ENCODE peak calls at places on chromosomes 5 and 9, in five cellular contexts. One of them, this sample, is unnamed.

GRCh38 chr5:40391642-40392041 is 288.1 kb upstream of the PTGER4 start:
- DNase-seq in uterus: no peak
- DNase-seq in tibial artery: no peak
- DNase-seq in vagina: no peak
- DNase-seq in CD4-positive, alpha-beta T cell: no peak
- DNase-seq in this sample: no peak

GRCh38 chr9:71042448-71042847 is 79.0 kb downstream of the TRPM3 start:
- DNase-seq in CD4-positive, alpha-beta T cell: no peak
- DNase-seq in uterus: no peak
- DNase-seq in vagina: no peak
- DNase-seq in tibial artery: no peak
- DNase-seq in this sample: no peak

GRCh38 chr5:138653502-138653901 is 78.3 kb upstream of the HSPA9 start:
- DNase-seq in tibial artery: no peak
- DNase-seq in uterus: no peak
- DNase-seq in vagina: no peak
- DNase-seq in CD4-positive, alpha-beta T cell: no peak
- DNase-seq in this sample: peak; percentile 30

GRCh38 chr9:12759767-12760166 is 15.1 kb upstream of the LURAP1L start:
- DNase-seq in uterus: no peak
- DNase-seq in tibial artery: no peak
- DNase-seq in vagina: no peak
- DNase-seq in CD4-positive, alpha-beta T cell: no peak
- DNase-seq in this sample: no peak

GRCh38 chr9:116282598-116282997 is 129.0 kb downstream of the PAPPA start:
- DNase-seq in uterus: no peak
- DNase-seq in tibial artery: no peak
- DNase-seq in vagina: no peak
- DNase-seq in CD4-positive, alpha-beta T cell: no peak
- DNase-seq in this sample: no peak

GRCh38 chr5:117266237-117266725 is 691.7 kb upstream of the SEMA6A start:
- DNase-seq in tibial artery: no peak
- DNase-seq in vagina: no peak
- DNase-seq in CD4-positive, alpha-beta T cell: no peak
- DNase-seq in uterus: no peak
- DNase-seq in this sample: no peak

GRCh38 chr5:76831108-76831447 is 12.2 kb downstream of the F2RL1 start:
- DNase-seq in tibial artery: no peak
- DNase-seq in uterus: no peak
- DNase-seq in vagina: no peak
- DNase-seq in CD4-positive, alpha-beta T cell: no peak
- DNase-seq in this sample: no peak

GRCh38 chr9:95157491-95158151 is 159.9 kb downstream of the FANCC start:
- DNase-seq in uterus: peak; percentile 56
- DNase-seq in tibial artery: peak; percentile 59
- DNase-seq in CD4-positive, alpha-beta T cell: no peak
- DNase-seq in vagina: no peak
- DNase-seq in this sample: no peak

GRCh38 chr5:65117525-65117924 is 348.8 kb downstream of the CWC27 start:
- DNase-seq in CD4-positive, alpha-beta T cell: no peak
- DNase-seq in tibial artery: no peak
- DNase-seq in vagina: no peak
- DNase-seq in uterus: no peak
- DNase-seq in this sample: no peak

GRCh38 chr9:93587651-93588347 is 11.4 kb downstream of the PHF2 start:
- DNase-seq in uterus: no peak
- DNase-seq in CD4-positive, alpha-beta T cell: no peak
- DNase-seq in vagina: no peak
- DNase-seq in tibial artery: no peak
- DNase-seq in this sample: no peak

GRCh38 chr5:149853019-149853648 is 91.5 kb downstream of the PDE6A start:
- DNase-seq in tibial artery: peak; percentile 85
- DNase-seq in uterus: peak; percentile 76
- DNase-seq in CD4-positive, alpha-beta T cell: peak; percentile 38
- DNase-seq in vagina: no peak
- DNase-seq in this sample: peak; percentile 79

GRCh38 chr9:6696178-6696577 is 50.6 kb upstream of the GLDC start:
- DNase-seq in tibial artery: no peak
- DNase-seq in vagina: no peak
- DNase-seq in uterus: no peak
- DNase-seq in CD4-positive, alpha-beta T cell: no peak
- DNase-seq in this sample: no peak

GRCh38 chr5:142000709-142001484 is 11.9 kb downstream of the GNPDA1 start:
- DNase-seq in CD4-positive, alpha-beta T cell: no peak
- DNase-seq in tibial artery: no peak
- DNase-seq in uterus: no peak
- DNase-seq in vagina: no peak
- DNase-seq in this sample: no peak

GRCh38 chr5:171418982-171419662 is at the start of gene FGF18:
- DNase-seq in vagina: no peak
- DNase-seq in tibial artery: peak; percentile 48
- DNase-seq in uterus: peak; percentile 49
- DNase-seq in CD4-positive, alpha-beta T cell: peak; percentile 33
- DNase-seq in this sample: peak; percentile 48

GRCh38 chr9:113436753-113437515 is 26.4 kb downstream of the C9orf43 start:
- DNase-seq in vagina: no peak
- DNase-seq in tibial artery: no peak
- DNase-seq in CD4-positive, alpha-beta T cell: no peak
- DNase-seq in uterus: no peak
- DNase-seq in this sample: no peak

GRCh38 chr5:59184769-59185168 is 601.9 kb downstream of the RAB3C start:
- DNase-seq in vagina: no peak
- DNase-seq in CD4-positive, alpha-beta T cell: no peak
- DNase-seq in uterus: no peak
- DNase-seq in tibial artery: no peak
- DNase-seq in this sample: no peak

GRCh38 chr5:59180515-59180914 is 597.6 kb downstream of the RAB3C start:
- DNase-seq in vagina: no peak
- DNase-seq in tibial artery: no peak
- DNase-seq in CD4-positive, alpha-beta T cell: no peak
- DNase-seq in uterus: no peak
- DNase-seq in this sample: no peak

GRCh38 chr5:59185757-59186385 is 603.0 kb downstream of the RAB3C start:
- DNase-seq in vagina: no peak
- DNase-seq in CD4-positive, alpha-beta T cell: no peak
- DNase-seq in tibial artery: no peak
- DNase-seq in uterus: no peak
- DNase-seq in this sample: no peak

GRCh38 chr5:59179704-59180103 is 596.8 kb downstream of the RAB3C start:
- DNase-seq in tibial artery: no peak
- DNase-seq in uterus: no peak
- DNase-seq in vagina: no peak
- DNase-seq in CD4-positive, alpha-beta T cell: no peak
- DNase-seq in this sample: no peak

DNA sequence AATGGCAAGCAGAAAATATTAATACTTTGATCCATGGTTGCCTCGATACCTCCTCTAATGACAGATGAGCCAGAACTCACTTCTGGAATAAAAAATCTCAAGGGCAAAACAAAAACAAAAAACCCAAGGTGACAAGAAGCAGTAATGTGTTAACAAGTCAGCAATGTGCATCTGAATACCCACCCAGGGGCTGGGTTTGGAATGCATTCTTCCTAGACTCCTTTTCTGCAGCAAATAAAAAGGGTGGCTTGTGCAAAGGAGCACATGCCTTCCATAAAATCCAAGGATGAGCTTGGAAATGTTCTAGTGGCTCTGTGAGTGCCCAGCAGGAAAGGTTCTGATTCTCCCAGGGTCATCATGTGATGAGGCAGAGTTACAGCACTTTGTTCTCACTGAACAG is 599.8 kb downstream of the RAB3C start:
- DNase-seq in uterus: no peak
- DNase-seq in vagina: no peak
- DNase-seq in tibial artery: no peak
- DNase-seq in CD4-positive, alpha-beta T cell: no peak
- DNase-seq in this sample: no peak
- H3K27ac ChIP-seq in uterus: no peak overlapping the region
- H3K27ac ChIP-seq in vagina: no peak overlapping the region
- H3K27ac ChIP-seq in tibial artery: no peak overlapping the region
- H3K27ac ChIP-seq in CD4-positive, alpha-beta T cell: no peak overlapping the region
- H3K27ac ChIP-seq in this sample: no peak overlapping the region

DNA sequence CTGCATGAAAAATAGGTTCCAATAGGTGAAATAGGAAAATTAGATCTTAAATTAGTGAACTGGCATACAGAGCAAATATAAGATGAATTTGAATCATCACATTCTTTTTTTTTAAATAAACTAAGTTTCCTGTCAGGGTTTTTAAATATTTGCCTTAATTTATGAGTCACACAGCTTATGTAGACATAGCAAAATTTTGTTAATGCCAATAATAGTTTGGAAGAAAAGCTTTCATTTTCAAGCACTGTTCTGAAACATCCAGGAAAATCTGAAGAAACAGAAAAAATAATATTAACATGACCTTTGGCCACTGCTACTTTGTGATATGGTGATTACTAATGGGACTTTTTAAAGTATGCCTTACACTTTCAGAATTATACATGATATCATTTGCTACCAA is 311.7 kb upstream of the HAPLN1 start:
- DNase-seq in uterus: no peak
- DNase-seq in CD4-positive, alpha-beta T cell: no peak
- DNase-seq in vagina: no peak
- DNase-seq in tibial artery: no peak
- DNase-seq in this sample: no peak
- TF ChIP-seq CTCF in uterus: no peak
- TF ChIP-seq CTCF in CD4-positive, alpha-beta T cell: no peak
- TF ChIP-seq CTCF in vagina: no peak
- TF ChIP-seq CTCF in tibial artery: no peak
- TF ChIP-seq CTCF in this sample: no peak

DNA sequence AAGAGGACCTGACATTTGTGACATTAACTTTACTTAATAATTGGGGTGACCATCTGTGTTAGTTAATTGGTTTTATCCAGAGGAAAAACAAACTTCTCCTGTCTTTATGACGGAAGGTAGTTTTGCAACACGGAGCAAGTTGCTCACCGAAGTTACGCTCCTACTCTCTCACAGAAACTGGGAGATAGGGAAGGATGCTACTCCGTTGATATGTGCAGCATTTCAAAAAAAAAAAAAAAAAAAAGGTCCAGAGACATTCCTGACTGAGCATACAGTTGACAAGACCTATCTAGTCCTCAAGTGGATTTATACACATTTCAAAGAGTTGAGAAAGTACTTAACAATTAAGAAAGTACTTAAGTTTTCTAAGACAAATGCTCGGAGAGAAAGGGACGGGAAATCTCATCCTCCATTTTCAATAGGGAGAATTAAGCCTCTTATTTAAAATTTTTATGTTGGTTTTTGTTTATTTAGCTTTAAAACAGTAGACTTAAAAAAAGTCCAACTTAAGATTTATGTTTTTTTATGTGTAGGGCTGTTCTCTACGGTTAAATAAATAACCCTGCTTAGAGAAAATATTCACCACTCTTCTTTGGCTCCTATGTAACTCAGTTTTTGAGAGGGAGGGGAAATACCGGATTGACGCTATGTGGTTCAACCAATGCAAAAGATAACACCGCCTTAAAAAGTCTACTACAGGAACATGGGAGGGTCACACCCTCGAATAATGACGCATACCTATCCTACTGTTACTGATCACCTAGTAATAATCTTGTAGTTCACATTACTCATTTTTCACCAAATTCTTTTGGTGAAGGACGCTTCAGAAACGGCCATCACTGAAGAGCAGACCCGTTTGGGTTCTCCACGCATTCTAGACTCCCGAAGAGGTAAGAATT is at the start of gene FER:
- DNase-seq in CD4-positive, alpha-beta T cell: no peak
- DNase-seq in uterus: no peak
- DNase-seq in vagina: no peak
- DNase-seq in tibial artery: peak; percentile 26
- DNase-seq in this sample: peak; percentile 93
- H3K27ac ChIP-seq in CD4-positive, alpha-beta T cell: peak within 1 kb of the TSS; percentile 92
- H3K27ac ChIP-seq in uterus: peak within 1 kb of the TSS; percentile 98
- H3K27ac ChIP-seq in vagina: peak within 1 kb of the TSS; percentile 95
- H3K27ac ChIP-seq in tibial artery: peak within 1 kb of the TSS; percentile 99
- H3K27ac ChIP-seq in this sample: peak within 1 kb of the TSS; percentile 97

GRCh38 chr9:20962487-20962886 is 69.0 kb downstream of the HACD4 start:
- DNase-seq in vagina: no peak
- DNase-seq in CD4-positive, alpha-beta T cell: no peak
- DNase-seq in tibial artery: no peak
- DNase-seq in uterus: no peak
- DNase-seq in this sample: no peak
- TF ChIP-seq CTCF in vagina: no peak
- TF ChIP-seq CTCF in CD4-positive, alpha-beta T cell: no peak
- TF ChIP-seq CTCF in tibial artery: no peak
- TF ChIP-seq CTCF in uterus: no peak
- TF ChIP-seq CTCF in this sample: no peak

GRCh38 chr9:26245072-26245471 is 566.8 kb upstream of the TUSC1 start:
- DNase-seq in uterus: no peak
- DNase-seq in vagina: no peak
- DNase-seq in CD4-positive, alpha-beta T cell: no peak
- DNase-seq in tibial artery: no peak
- DNase-seq in this sample: no peak

GRCh38 chr9:26243722-26244121 is 565.5 kb upstream of the TUSC1 start:
- DNase-seq in tibial artery: no peak
- DNase-seq in CD4-positive, alpha-beta T cell: no peak
- DNase-seq in uterus: no peak
- DNase-seq in vagina: no peak
- DNase-seq in this sample: peak; percentile 15

GRCh38 chr9:26244661-26245060 is 566.4 kb upstream of the TUSC1 start:
- DNase-seq in uterus: no peak
- DNase-seq in vagina: no peak
- DNase-seq in CD4-positive, alpha-beta T cell: no peak
- DNase-seq in tibial artery: no peak
- DNase-seq in this sample: no peak

GRCh38 chr9:26243298-26243697 is 565.1 kb upstream of the TUSC1 start:
- DNase-seq in CD4-positive, alpha-beta T cell: no peak
- DNase-seq in tibial artery: no peak
- DNase-seq in uterus: no peak
- DNase-seq in vagina: no peak
- DNase-seq in this sample: no peak
- H3K27ac ChIP-seq in CD4-positive, alpha-beta T cell: no peak overlapping the region
- H3K27ac ChIP-seq in tibial artery: peak overlapping the region; percentile 39
- H3K27ac ChIP-seq in uterus: no peak overlapping the region
- H3K27ac ChIP-seq in vagina: no peak overlapping the region
- H3K27ac ChIP-seq in this sample: no peak overlapping the region

GRCh38 chr5:573976-574375 is 38.2 kb upstream of the CEP72 start:
- DNase-seq in vagina: peak; percentile 70
- DNase-seq in tibial artery: no peak
- DNase-seq in CD4-positive, alpha-beta T cell: no peak
- DNase-seq in uterus: no peak
- DNase-seq in this sample: no peak
- TF ChIP-seq CTCF in vagina: no peak
- TF ChIP-seq CTCF in tibial artery: no peak
- TF ChIP-seq CTCF in CD4-positive, alpha-beta T cell: no peak
- TF ChIP-seq CTCF in uterus: no peak
- TF ChIP-seq CTCF in this sample: no peak

GRCh38 chr5:134892282-134892681 is 12.6 kb upstream of the PCBD2 start:
- DNase-seq in CD4-positive, alpha-beta T cell: no peak
- DNase-seq in vagina: no peak
- DNase-seq in uterus: no peak
- DNase-seq in tibial artery: no peak
- DNase-seq in this sample: no peak
- H3K27ac ChIP-seq in CD4-positive, alpha-beta T cell: no peak overlapping the region
- H3K27ac ChIP-seq in vagina: no peak overlapping the region
- H3K27ac ChIP-seq in uterus: no peak overlapping the region
- H3K27ac ChIP-seq in tibial artery: no peak overlapping the region
- H3K27ac ChIP-seq in this sample: no peak overlapping the region

DNA sequence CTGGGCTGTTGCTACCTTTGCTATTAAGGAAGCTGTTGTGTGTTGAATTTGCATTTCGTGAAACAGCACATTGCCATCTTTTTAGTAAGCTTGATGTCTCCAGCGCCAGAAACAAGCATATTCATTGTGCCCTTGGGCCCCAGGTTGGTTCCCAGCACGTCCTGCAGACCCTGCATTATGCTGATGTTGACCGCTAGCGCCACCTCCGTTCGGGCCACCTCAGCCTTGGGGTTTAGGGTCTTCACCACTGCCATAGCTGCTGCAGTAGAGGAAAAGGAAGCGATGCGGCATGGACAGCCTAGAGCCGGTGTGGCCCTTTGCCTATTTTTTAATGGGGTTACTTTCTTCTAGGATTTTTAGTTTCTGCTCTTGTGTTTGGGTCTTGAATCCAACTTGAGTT is 23.8 kb upstream of the OTULIN start:
- DNase-seq in uterus: no peak
- DNase-seq in vagina: no peak
- DNase-seq in tibial artery: no peak
- DNase-seq in CD4-positive, alpha-beta T cell: no peak
- DNase-seq in this sample: no peak
- TF ChIP-seq CTCF in uterus: no peak
- TF ChIP-seq CTCF in vagina: no peak
- TF ChIP-seq CTCF in tibial artery: no peak
- TF ChIP-seq CTCF in CD4-positive, alpha-beta T cell: no peak
- TF ChIP-seq CTCF in this sample: no peak

This sample was measured in RWPE1.